ENCODE peak calls at places on chromosomes 1 and 21, in seven cellular contexts. V, Z, K, J, O, A and T are unnamed samples.

GRCh38 chr1:30484668-30485067 is 238.7 kb downstream of the MATN1 start:
- DNase-seq in A (no peak), V (no peak), J (no peak), K (no peak), O (no peak), Z (peak; percentile 37), T (no peak)

GRCh38 chr21:22575165-22575584 is 1577.0 kb downstream of the NCAM2 start:
- DNase-seq in K (no peak), O (no peak), Z (no peak), V (no peak), A (peak; percentile 25), J (peak; percentile 88), T (peak; percentile 14)

GRCh38 chr21:39727401-39728120 is 17.4 kb upstream of the IGSF5 start:
- DNase-seq in K (no peak), J (no peak), A (no peak), V (no peak), O (no peak), Z (no peak), T (no peak)

GRCh38 chr1:3001471-3002348 is 19.6 kb upstream of the ACTRT2 start:
- DNase-seq in Z (peak; percentile 61), J (no peak), O (no peak), V (no peak), A (no peak), K (no peak), T (no peak)

GRCh38 chr1:65958561-65959350 is 166.1 kb downstream of the PDE4B start:
- DNase-seq in K (peak; percentile 30), J (no peak), V (no peak), Z (no peak), A (no peak), O (peak; percentile 50), T (peak; percentile 18)

GRCh38 chr1:21352586-21352985 is 62.3 kb upstream of the ECE1 start:
- DNase-seq in Z (no peak), K (no peak), J (no peak), O (no peak), V (no peak), A (no peak), T (no peak)

GRCh38 chr1:43206721-43207228 is 34.6 kb downstream of the CFAP57 start:
- DNase-seq in Z (no peak), A (peak; percentile 60), K (peak; percentile 82), V (no peak), J (peak; percentile 95), O (peak; percentile 67), T (no peak)

GRCh38 chr1:101976161-101976560 is 20.6 kb downstream of the OLFM3 start:
- DNase-seq in J (no peak), A (no peak), Z (no peak), V (no peak), K (no peak), O (no peak), T (no peak)

GRCh38 chr1:31587720-31588423 is 11.6 kb downstream of the TINAGL1 start:
- DNase-seq in O (peak; percentile 78), A (peak; percentile 85), J (peak; percentile 95), Z (peak; percentile 94), V (peak; percentile 87), K (peak; percentile 83), T (peak; percentile 52)

GRCh38 chr21:26587621-26588260 is 14.7 kb upstream of the CYYR1 start:
- DNase-seq in K (no peak), Z (no peak), V (no peak), O (no peak), J (no peak), A (no peak), T (no peak)

GRCh38 chr1:153541641-153542569 is 1.2 kb upstream of the S100A5 start:
- DNase-seq in K (no peak), J (no peak), O (no peak), A (no peak), V (no peak), Z (peak; percentile 61), T (no peak)

GRCh38 chr1:192539450-192540132 is 36.0 kb upstream of the RGS1 start:
- DNase-seq in O (no peak), V (no peak), Z (no peak), K (no peak), J (no peak), A (no peak), T (no peak)

GRCh38 chr1:210233495-210234253 is 1.1 kb downstream of the SERTAD4 start:
- DNase-seq in J (peak; percentile 84), O (peak; percentile 76), K (peak; percentile 89), V (peak; percentile 67), A (peak; percentile 42), Z (peak; percentile 79), T (peak; percentile 31)

GRCh38 chr1:15938628-15939161 is 37.2 kb downstream of the ZBTB17 start:
- DNase-seq in A (no peak), O (no peak), K (no peak), V (no peak), J (peak; percentile 41), Z (no peak), T (no peak)

GRCh38 chr1:15939181-15940109 is 36.5 kb downstream of the ZBTB17 start:
- DNase-seq in K (no peak), Z (no peak), V (no peak), J (peak; percentile 45), O (no peak), A (no peak), T (no peak)

GRCh38 chr1:15937146-15937545 is 38.8 kb downstream of the ZBTB17 start:
- DNase-seq in K (no peak), J (peak; percentile 57), O (no peak), V (no peak), A (no peak), Z (no peak), T (no peak)

GRCh38 chr1:15936025-15936424 is 39.9 kb downstream of the ZBTB17 start:
- DNase-seq in J (no peak), V (no peak), Z (no peak), A (no peak), O (no peak), K (no peak), T (no peak)

GRCh38 chr1:15937706-15938168 is 38.2 kb downstream of the ZBTB17 start:
- DNase-seq in Z (no peak), J (peak; percentile 85), O (no peak), V (no peak), A (peak; percentile 56), K (no peak), T (no peak)
- TF ChIP-seq CTCF in Z (no peak), J (peak; percentile 71), O (no peak), V (no peak), A (no peak), K (no peak), T (no peak)

GRCh38 chr1:25907473-25908058 is 1.3 kb upstream of the STMN1 start:
- DNase-seq in Z (no peak), O (no peak), V (no peak), K (no peak), A (no peak), J (no peak), T (no peak)

GRCh38 chr1:25903986-25904385 is 2.2 kb downstream of the STMN1 start:
- DNase-seq in Z (no peak), J (no peak), V (no peak), K (no peak), A (no peak), O (no peak), T (no peak)

GRCh38 chr1:25906644-25907300 is 553 bp upstream of the STMN1 start:
- DNase-seq in A (peak; percentile 33), Z (peak; percentile 71), K (no peak), J (peak; percentile 76), O (peak; percentile 61), V (peak; percentile 48), T (peak; percentile 36)

GRCh38 chr1:25905680-25906643 is at the start of gene STMN1:
- DNase-seq in K (peak; percentile 88), O (peak; percentile 92), V (peak; percentile 93), A (peak; percentile 97), Z (peak; percentile 95), J (peak; percentile 99), T (peak; percentile 94)

DNA sequence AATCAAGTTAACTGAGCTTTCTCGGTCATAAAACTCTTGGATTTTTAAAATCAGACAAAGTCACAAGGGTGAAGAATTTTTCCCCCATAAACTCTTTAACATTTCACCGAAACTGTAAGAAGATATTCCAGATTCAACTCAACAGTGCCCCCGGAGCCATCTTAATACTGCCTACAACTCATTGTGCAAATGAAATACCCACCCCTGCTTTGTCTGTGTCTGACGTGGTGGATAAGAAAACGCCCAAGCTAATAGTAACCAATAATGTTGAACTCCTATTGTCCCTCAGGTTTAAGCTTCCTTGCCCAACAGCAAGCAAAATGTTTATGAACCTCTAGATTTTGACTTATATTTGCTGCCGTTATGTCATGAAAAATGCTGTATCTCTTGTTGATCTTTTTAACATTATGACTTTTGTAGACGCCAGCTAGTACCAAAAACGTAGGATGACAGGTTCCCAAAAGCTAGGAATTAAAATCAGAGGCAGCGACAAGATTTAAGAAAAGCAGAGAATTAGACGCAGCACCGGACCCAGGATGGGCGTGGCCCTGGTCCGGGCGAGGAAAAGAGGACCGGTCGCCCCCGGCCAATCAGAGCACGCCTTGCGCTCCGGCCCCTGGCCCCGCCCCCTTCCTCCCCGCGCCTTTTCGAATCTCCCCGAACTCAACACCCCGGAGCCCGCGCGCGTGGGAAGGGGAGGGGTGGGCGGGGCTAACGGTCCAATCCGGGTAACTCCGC is 1.1 kb downstream of the STMN1 start:
- DNase-seq in A (peak; percentile 96), Z (peak; percentile 96), O (peak; percentile 96), J (peak; percentile 98), K (peak; percentile 90), V (peak; percentile 98), T (peak; percentile 96)
- TF ChIP-seq CTCF in A (no peak), Z (no peak), O (no peak), J (peak; percentile 41), K (no peak), V (no peak), T (peak; percentile 25)

GRCh38 chr1:50371749-50372148 is 51.5 kb downstream of the DMRTA2 start:
- DNase-seq in A (no peak), O (no peak), J (no peak), V (no peak), K (no peak), Z (no peak), T (no peak)

GRCh38 chr1:50373532-50373931 is 49.7 kb downstream of the DMRTA2 start:
- DNase-seq in J (no peak), O (no peak), Z (no peak), A (no peak), K (no peak), V (no peak), T (no peak)

GRCh38 chr1:50369008-50369634 is 54.1 kb downstream of the DMRTA2 start:
- DNase-seq in A (no peak), V (no peak), K (no peak), Z (no peak), O (no peak), J (no peak), T (no peak)

GRCh38 chr1:50368179-50369007 is 54.9 kb downstream of the DMRTA2 start:
- DNase-seq in K (peak; percentile 69), Z (no peak), A (peak; percentile 79), J (peak; percentile 93), O (no peak), V (peak; percentile 48), T (peak; percentile 62)

GRCh38 chr1:50369830-50370229 is 53.4 kb downstream of the DMRTA2 start:
- DNase-seq in A (peak; percentile 33), O (no peak), V (no peak), K (no peak), Z (no peak), J (peak; percentile 73), T (no peak)
- TF ChIP-seq CTCF in A (no peak), O (no peak), V (no peak), K (no peak), Z (no peak), J (peak; percentile 82), T (no peak)

DNA sequence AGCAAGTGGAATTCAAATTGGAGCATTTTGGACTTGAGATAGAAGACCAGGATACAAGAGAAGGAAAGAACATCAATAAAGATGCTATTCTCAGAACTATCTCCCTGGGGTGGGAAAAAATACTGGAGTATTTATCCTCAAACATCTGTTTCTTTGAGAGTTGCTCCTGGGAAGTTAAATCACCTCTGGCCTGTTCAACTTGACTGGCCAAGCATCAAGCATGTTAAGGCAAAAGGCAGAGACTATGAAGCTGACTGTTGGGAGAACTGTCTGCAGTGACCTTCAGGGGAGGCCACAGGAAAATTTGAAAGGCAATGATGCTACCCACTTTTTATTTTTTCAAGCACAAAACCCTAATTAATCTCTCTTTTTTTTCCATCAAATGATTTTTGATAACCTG is 239.0 kb downstream of the NTNG1 start:
- DNase-seq in A (no peak), Z (no peak), V (no peak), J (no peak), K (no peak), O (no peak), T (no peak)
- TF ChIP-seq CTCF in A (no peak), Z (no peak), V (no peak), J (no peak), K (no peak), O (no peak), T (no peak)